ENCODE peak calls at places on chromosomes 2 and 18, in five cellular contexts. M is activated T-helper 2 cell treated with anti-CD3 and anti-CD28 coated beads, Interferon-gamma antibody, Interleukin-2, Interleukin-4, amounts not matched to agents 10 μg/mL and 5 μg/mL and 100 μg/mL, durations not matched to agents 14 hours and 24 hours and 36 hours; L is left kidney; A is GM13976; J is mesendoderm. V is an unnamed sample.

GRCh38 chr18:76619342-76620315 is 124.6 kb upstream of the ZNF516 start:
- DNase-seq in A (no peak), M (no peak), J (peak), L (peak), V (peak)

GRCh38 chr18:12394428-12394827 is 13.3 kb upstream of the PRELID3A start:
- DNase-seq in A (no peak), J (peak), L (no peak), M (no peak), V (no peak)

GRCh38 chr2:197777823-197778407 is 7.2 kb downstream of the BOLL start:
- DNase-seq in M (no peak), J (peak), A (no peak), L (peak), V (peak)

GRCh38 chr2:96116879-96117533 is 635 bp upstream of the ADRA2B start:
- DNase-seq in A (peak), L (peak), M (peak), J (peak), V (peak)

GRCh38 chr18:9901377-9901776 is 12.4 kb upstream of the VAPA start:
- DNase-seq in J (no peak), L (peak), M (no peak), A (no peak), V (no peak)

GRCh38 chr18:49682301-49683190 is 120.7 kb downstream of the LIPG start:
- DNase-seq in L (peak), M (no peak), A (no peak), J (peak), V (no peak)

GRCh38 chr18:67600181-67600631 is 83.7 kb upstream of the DSEL start:
- DNase-seq in J (peak), L (peak), M (no peak), A (no peak), V (peak)

GRCh38 chr18:23196119-23197004 is 61.1 kb downstream of the CABLES1 start:
- DNase-seq in J (peak), A (no peak), M (no peak), L (peak), V (peak)

GRCh38 chr18:9008203-9008708 is 94.2 kb upstream of the NDUFV2 start:
- DNase-seq in L (no peak), M (no peak), J (no peak), A (no peak), V (no peak)

GRCh38 chr2:120546077-120546864 is 189.4 kb upstream of the GLI2 start:
- DNase-seq in A (no peak), L (peak), J (peak), M (no peak), V (peak)

GRCh38 chr2:171745806-171746205 is 58.5 kb downstream of the DYNC1I2 start:
- DNase-seq in A (no peak), L (no peak), M (no peak), J (no peak), V (no peak)

GRCh38 chr18:78986018-78986481 is 6.4 kb downstream of the SALL3 start:
- DNase-seq in A (no peak), L (peak), J (peak), M (no peak), V (peak)

GRCh38 chr2:207467716-207468347 is 61.9 kb upstream of the CREB1 start:
- DNase-seq in L (no peak), M (no peak), J (no peak), A (no peak), V (no peak)

GRCh38 chr2:65666156-65666725 is 233.8 kb upstream of the SPRED2 start:
- DNase-seq in J (peak), L (no peak), A (peak), M (no peak), V (peak)

GRCh38 chr2:219969508-219969907 is 342.1 kb downstream of the SLC4A3 start:
- DNase-seq in A (no peak), L (no peak), M (no peak), J (no peak), V (no peak)

GRCh38 chr2:172693037-172693436 is 42.6 kb upstream of the RAPGEF4 start:
- DNase-seq in A (no peak), M (no peak), L (no peak), J (no peak), V (peak)

GRCh38 chr2:196244516-196244915 is 73.1 kb upstream of the STK17B start:
- DNase-seq in J (no peak), M (no peak), L (no peak), A (no peak), V (no peak)

GRCh38 chr18:378039-378438 is 110.2 kb upstream of the THOC1 start:
- DNase-seq in A (no peak), L (no peak), M (no peak), J (no peak), V (no peak)

GRCh38 chr2:232791518-232791917 is 15.2 kb upstream of the KCNJ13 start:
- DNase-seq in M (no peak), A (no peak), L (no peak), J (no peak), V (no peak)

GRCh38 chr2:51018145-51018544 is 13.8 kb downstream of the NRXN1 start:
- DNase-seq in A (no peak), J (no peak), M (no peak), L (no peak), V (no peak)

GRCh38 chr18:24843123-24843522 is 382.7 kb downstream of the HRH4 start:
- DNase-seq in J (no peak), A (no peak), L (peak), M (no peak), V (no peak)

GRCh38 chr2:74876081-74876886 is 42.4 kb downstream of the HK2 start:
- DNase-seq in M (peak), A (peak), L (peak), J (peak), V (peak)

GRCh38 chr18:79878741-79879358 is 72.6 kb downstream of the SLC66A2 start:
- DNase-seq in J (no peak), A (no peak), L (no peak), M (no peak), V (no peak)

GRCh38 chr2:104584393-104584792 is 269.5 kb upstream of the POU3F3 start:
- DNase-seq in A (no peak), M (no peak), L (no peak), J (peak), V (no peak)

GRCh38 chr2:157053876-157054275 is 203.6 kb upstream of the GALNT5 start:
- DNase-seq in L (no peak), A (no peak), M (no peak), J (no peak), V (no peak)

GRCh38 chr18:58748899-58749595 is 77.8 kb downstream of the MALT1 start:
- DNase-seq in A (no peak), J (no peak), M (no peak), L (peak), V (no peak)

V was measured in hepatocyte.